ENCODE peak calls at places on chromosomes 13 and 19, in seven cellular contexts. X is OCI-LY7, U is upper lobe of right lung, A is lower lobe of right lung, H is left ventricle myocardium inferior, G is IMR-90, F is thoracic aorta. W is an unnamed sample. For H3K9me3, the result is how much of the 10 kb centered on the place peaks cover.

GRCh38 chr13:110867380-110867779 is 47.5 kb downstream of the ANKRD10 start:
- DNase-seq in X (no peak), U (no peak), A (no peak), H (no peak), G (no peak), F (no peak), W (no peak)

GRCh38 chr13:90445179-90445578 is 902.3 kb upstream of the MIR17HG start:
- DNase-seq in X (no peak), U (no peak), A (no peak), H (no peak), G (peak), F (no peak), W (no peak)

GRCh38 chr13:104764600-104764999 is 1698.4 kb upstream of the SLC10A2 start:
- DNase-seq in X (no peak), U (no peak), A (no peak), H (no peak), G (no peak), F (no peak), W (no peak)

GRCh38 chr19:48403606-48404005 is 10.1 kb downstream of the GRIN2D start:
- DNase-seq in X (peak), U (no peak), A (no peak), H (no peak), G (peak), F (no peak), W (no peak)

GRCh38 chr13:21986602-21987001 is 315.7 kb downstream of the FGF9 start:
- DNase-seq in X (no peak), U (no peak), A (no peak), H (peak), G (peak), F (no peak), W (no peak)

GRCh38 chr19:55284405-55285058 is 735 bp downstream of the BRSK1 start:
- DNase-seq in X (no peak), U (no peak), A (no peak), H (no peak), G (no peak), F (no peak), W (no peak)

GRCh38 chr19:14198384-14199376 is 7.3 kb downstream of the ADGRL1 start:
- DNase-seq in X (peak), U (no peak), A (no peak), H (no peak), G (no peak), F (no peak), W (no peak)

GRCh38 chr19:55600336-55601028 is 394 bp downstream of the ZNF524 start:
- DNase-seq in X (peak), U (no peak), A (no peak), H (peak), G (peak), F (no peak), W (no peak)

GRCh38 chr13:112721198-112722104 is 31.6 kb downstream of the ATP11A start:
- DNase-seq in X (no peak), U (peak), A (peak), H (no peak), G (no peak), F (no peak), W (no peak)

GRCh38 chr19:13806728-13807127 is 11.5 kb downstream of the ZSWIM4 start:
- DNase-seq in X (no peak), U (no peak), A (no peak), H (no peak), G (no peak), F (no peak), W (no peak)

GRCh38 chr13:73477441-73477840 is 418.6 kb downstream of the KLF5 start:
- DNase-seq in X (no peak), U (no peak), A (no peak), H (no peak), G (no peak), F (no peak), W (no peak)

GRCh38 chr19:2424686-2425621 is 2.4 kb downstream of the TIMM13 start:
- DNase-seq in X (no peak), U (peak), A (no peak), H (peak), G (peak), F (no peak), W (no peak)

GRCh38 chr13:106566682-106567420 is 1.1 kb downstream of the ARGLU1 start:
- DNase-seq in X (peak), U (peak), A (peak), H (peak), G (peak), F (no peak), W (no peak)

GRCh38 chr13:29561918-29562317 is 33.6 kb downstream of the SLC7A1 start:
- DNase-seq in X (no peak), U (no peak), A (no peak), H (no peak), G (peak), F (no peak), W (no peak)

GRCh38 chr19:7699422-7700127 is 2.4 kb downstream of the FCER2 start:
- DNase-seq in X (peak), U (no peak), A (no peak), H (no peak), G (no peak), F (no peak), W (no peak)

GRCh38 chr19:58538257-58539168 is 5.4 kb upstream of the TRIM28 start:
- DNase-seq in X (no peak), U (no peak), A (peak), H (peak), G (no peak), F (no peak), W (no peak)

GRCh38 chr19:53812335-53812734 is 11.8 kb downstream of the NLRP12 start:
- DNase-seq in X (peak), U (no peak), A (no peak), H (no peak), G (no peak), F (no peak), W (no peak)

GRCh38 chr19:46901701-46902401 is 41.1 kb downstream of the ARHGAP35 start:
- DNase-seq in X (no peak), U (no peak), A (no peak), H (no peak), G (peak), F (no peak), W (no peak)

GRCh38 chr13:34901577-34901976 is 40.5 kb upstream of the NBEA start:
- DNase-seq in X (no peak), U (no peak), A (no peak), H (no peak), G (no peak), F (no peak), W (no peak)

GRCh38 chr13:75787249-75787940 is 151.3 kb downstream of the LMO7 start:
- DNase-seq in X (no peak), U (no peak), A (no peak), H (no peak), G (peak), F (no peak), W (no peak)

GRCh38 chr19:18496167-18496979 is 25.5 kb downstream of the ELL start:
- DNase-seq in X (no peak), U (peak), A (peak), H (peak), G (peak), F (no peak), W (peak)

GRCh38 chr13:20294497-20294896 is 62.4 kb upstream of the GJB6 start:
- DNase-seq in X (no peak), U (no peak), A (no peak), H (no peak), G (no peak), F (no peak), W (no peak)

GRCh38 chr19:789473-790052 is 7.7 kb upstream of the PTBP1 start:
- DNase-seq in X (no peak), U (no peak), A (no peak), H (no peak), G (no peak), F (no peak), W (no peak)

GRCh38 chr13:111577956-111578595 is 257.6 kb downstream of the TEX29 start:
- DNase-seq in X (no peak), U (no peak), A (no peak), H (no peak), G (no peak), F (no peak), W (no peak)

GRCh38 chr19:32519023-32519422 is 62.0 kb upstream of the PDCD5 start:
- DNase-seq in X (no peak), U (no peak), A (no peak), H (no peak), G (no peak), F (no peak), W (no peak)

GRCh38 chr13:47671762-47672161 is 329.3 kb downstream of the SUCLA2 start:
- DNase-seq in X (no peak), U (no peak), A (no peak), H (no peak), G (no peak), F (no peak), W (no peak)

GRCh38 chr19:32901504-32902161 is 32.1 kb upstream of the SLC7A9 start:
- DNase-seq in X (no peak), U (no peak), A (no peak), H (no peak), G (no peak), F (no peak), W (no peak)

GRCh38 chr19:18603255-18603957 is 3.2 kb downstream of the CRLF1 start:
- DNase-seq in X (no peak), U (no peak), A (no peak), H (no peak), G (no peak), F (no peak), W (no peak)

GRCh38 chr13:109904218-109904617 is 117.8 kb upstream of the IRS2 start:
- DNase-seq in X (peak), U (no peak), A (no peak), H (no peak), G (no peak), F (no peak), W (no peak)

GRCh38 chr19:39412867-39413268 is 399 bp downstream of the PLEKHG2 start:
- DNase-seq in X (no peak), U (no peak), A (no peak), H (no peak), G (no peak), F (no peak), W (no peak)

GRCh38 chr19:39415111-39416046 is 2.9 kb downstream of the PLEKHG2 start:
- DNase-seq in X (no peak), U (no peak), A (no peak), H (no peak), G (no peak), F (no peak), W (no peak)

GRCh38 chr19:39413269-39413902 is 917 bp downstream of the PLEKHG2 start:
- DNase-seq in X (peak), U (peak), A (peak), H (peak), G (peak), F (no peak), W (no peak)

GRCh38 chr19:39412100-39412866 is at the start of gene PLEKHG2:
- DNase-seq in X (peak), U (peak), A (peak), H (peak), G (peak), F (peak), W (peak)

GRCh38 chr19:39413903-39414608 is 1.6 kb downstream of the PLEKHG2 start:
- DNase-seq in X (no peak), U (peak), A (no peak), H (no peak), G (peak), F (no peak), W (no peak)
- TF ChIP-seq CTCF in X (peak), U (peak), A (peak), H (no peak), G (peak), F (no peak), W (no peak)

GRCh38 chr13:24275041-24275440 is 34.3 kb upstream of the C1QTNF9 start:
- DNase-seq in X (no peak), U (no peak), A (no peak), H (no peak), G (no peak), F (no peak), W (no peak)
- H3K27ac ChIP-seq in X (no peak), U (no peak), A (peak), H (peak), G (no peak), F (no peak), W (peak)

GRCh38 chr19:9498183-9498902 is at the start of gene ZNF560:
- DNase-seq in X (no peak), U (no peak), A (no peak), H (no peak), G (peak), F (no peak), W (no peak)
- H3K9me3 ChIP-seq in X (under half), U (under half), A (half or more), H (half or more), G (under half), F (under half), W (half or more)

GRCh38 chr13:33485247-33485646 is 199.7 kb upstream of the STARD13 start:
- DNase-seq in X (no peak), U (no peak), A (no peak), H (no peak), G (no peak), F (no peak), W (no peak)

GRCh38 chr13:33483471-33483870 is 197.9 kb upstream of the STARD13 start:
- DNase-seq in X (no peak), U (no peak), A (no peak), H (no peak), G (peak), F (no peak), W (no peak)

GRCh38 chr13:33489563-33489962 is 204.0 kb upstream of the STARD13 start:
- DNase-seq in X (no peak), U (no peak), A (no peak), H (no peak), G (no peak), F (no peak), W (no peak)

GRCh38 chr13:33490461-33491327 is 205.1 kb upstream of the STARD13 start:
- DNase-seq in X (no peak), U (peak), A (no peak), H (no peak), G (no peak), F (no peak), W (no peak)

GRCh38 chr13:33487575-33488243 is 202.2 kb upstream of the STARD13 start:
- DNase-seq in X (peak), U (no peak), A (no peak), H (no peak), G (peak), F (no peak), W (no peak)
- TF ChIP-seq CTCF in X (peak), U (peak), A (peak), H (peak), G (peak), F (peak), W (no peak)

DNA sequence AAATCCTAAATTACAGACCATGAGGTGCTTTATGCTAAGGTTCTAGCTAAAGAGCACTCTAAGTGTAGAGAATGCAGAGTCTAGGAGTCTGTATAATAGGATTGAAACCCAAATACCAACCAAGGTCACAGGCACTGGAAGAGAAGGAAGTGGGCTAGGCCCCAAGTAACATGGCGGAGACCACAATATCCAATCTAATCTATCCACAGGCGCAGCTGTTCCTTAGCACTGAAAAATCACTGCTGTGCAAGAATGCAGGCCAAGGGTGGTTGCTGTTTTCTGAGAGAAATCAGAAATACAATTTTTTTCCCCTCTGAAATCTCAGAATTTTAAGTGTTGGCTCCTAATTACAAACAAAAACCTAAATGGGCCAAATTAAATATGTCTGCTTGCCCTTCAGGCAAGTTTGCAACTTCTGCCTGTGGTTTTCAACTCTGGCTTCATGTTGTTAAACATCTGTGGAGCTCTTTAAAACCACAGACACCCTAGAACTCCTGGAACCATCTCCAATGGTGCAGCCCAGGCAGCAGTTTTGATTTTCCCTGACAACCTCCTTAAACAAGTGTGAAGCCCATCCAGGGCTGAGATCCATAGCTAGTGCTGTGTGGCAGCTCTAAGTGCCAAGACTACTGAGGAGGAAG is 6.1 kb downstream of the RANBP3 start:
- DNase-seq in X (no peak), U (no peak), A (no peak), H (no peak), G (no peak), F (no peak), W (no peak)
- H3K27ac ChIP-seq in X (no peak), U (no peak), A (no peak), H (peak), G (no peak), F (no peak), W (no peak)

DNA sequence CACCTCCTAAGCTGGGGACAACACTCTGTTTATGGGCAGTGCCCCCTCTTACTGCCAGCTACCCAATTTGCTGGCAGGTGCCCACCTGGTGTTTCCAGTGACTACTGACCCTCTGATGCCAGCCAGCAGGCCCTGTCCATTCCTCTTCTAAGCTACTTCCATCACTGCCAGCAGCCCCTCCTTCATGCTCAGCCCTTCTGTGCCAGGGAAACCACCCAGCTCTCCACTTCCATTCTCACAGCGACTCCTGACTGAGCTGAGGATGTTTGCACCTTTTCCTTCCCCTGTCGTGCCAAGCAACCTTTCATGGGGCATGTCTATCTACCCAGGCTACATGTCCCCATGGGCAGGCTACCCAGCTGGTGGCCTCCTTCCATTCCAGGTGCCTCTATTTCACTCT is 24.0 kb upstream of the ZNF492 start:
- DNase-seq in X (no peak), U (no peak), A (no peak), H (no peak), G (no peak), F (no peak), W (no peak)
- H3K9me3 ChIP-seq in X (under half), U (under half), A (under half), H (under half), G (under half), F (under half), W (under half)

W was measured in CD4-positive, alpha-beta T cell.